ENCODE peak calls at places on chromosomes 5 and 9, in four cellular contexts. One of them, this sample, is unnamed. For H3K4me1 and H3K27me3, the result is how much of the 10 kb centered on the place peaks cover.

GRCh38 chr5:177133119-177133844 is at the start of gene NSD1:
- DNase-seq in CD8-positive, alpha-beta T cell: peak
- DNase-seq in naive thymus-derived CD4-positive, alpha-beta T cell: peak
- DNase-seq in endothelial cell of umbilical vein: peak
- DNase-seq in this sample: peak

GRCh38 chr5:149881069-149881622 is 63.4 kb downstream of the PDE6A start:
- DNase-seq in CD8-positive, alpha-beta T cell: no peak
- DNase-seq in naive thymus-derived CD4-positive, alpha-beta T cell: no peak
- DNase-seq in endothelial cell of umbilical vein: no peak
- DNase-seq in this sample: no peak

GRCh38 chr9:92974696-92975451 is 27.6 kb downstream of the FGD3 start:
- DNase-seq in CD8-positive, alpha-beta T cell: peak
- DNase-seq in naive thymus-derived CD4-positive, alpha-beta T cell: no peak
- DNase-seq in endothelial cell of umbilical vein: no peak
- DNase-seq in this sample: no peak

GRCh38 chr5:90983148-90983547 is 400.0 kb downstream of the ARRDC3 start:
- DNase-seq in CD8-positive, alpha-beta T cell: no peak
- DNase-seq in naive thymus-derived CD4-positive, alpha-beta T cell: no peak
- DNase-seq in endothelial cell of umbilical vein: peak
- DNase-seq in this sample: no peak

GRCh38 chr5:93677344-93678021 is 63.9 kb downstream of the POU5F2 start:
- DNase-seq in CD8-positive, alpha-beta T cell: no peak
- DNase-seq in naive thymus-derived CD4-positive, alpha-beta T cell: no peak
- DNase-seq in endothelial cell of umbilical vein: peak
- DNase-seq in this sample: peak

GRCh38 chr9:7976167-7976755 is 176.7 kb upstream of the DMAC1 start:
- DNase-seq in CD8-positive, alpha-beta T cell: peak
- DNase-seq in naive thymus-derived CD4-positive, alpha-beta T cell: peak
- DNase-seq in endothelial cell of umbilical vein: no peak
- DNase-seq in this sample: no peak

GRCh38 chr9:89015330-89015729 is 24.1 kb downstream of the S1PR3 start:
- DNase-seq in CD8-positive, alpha-beta T cell: no peak
- DNase-seq in naive thymus-derived CD4-positive, alpha-beta T cell: no peak
- DNase-seq in endothelial cell of umbilical vein: no peak
- DNase-seq in this sample: no peak

GRCh38 chr9:20524776-20525175 is 97.5 kb downstream of the MLLT3 start:
- DNase-seq in CD8-positive, alpha-beta T cell: no peak
- DNase-seq in naive thymus-derived CD4-positive, alpha-beta T cell: no peak
- DNase-seq in endothelial cell of umbilical vein: no peak
- DNase-seq in this sample: no peak

GRCh38 chr5:169988947-169989346 is 8.7 kb upstream of the INSYN2B start:
- DNase-seq in CD8-positive, alpha-beta T cell: no peak
- DNase-seq in naive thymus-derived CD4-positive, alpha-beta T cell: no peak
- DNase-seq in endothelial cell of umbilical vein: peak
- DNase-seq in this sample: no peak

GRCh38 chr5:60821488-60822284 is 22.4 kb downstream of the ELOVL7 start:
- DNase-seq in CD8-positive, alpha-beta T cell: no peak
- DNase-seq in naive thymus-derived CD4-positive, alpha-beta T cell: no peak
- DNase-seq in endothelial cell of umbilical vein: no peak
- DNase-seq in this sample: no peak

GRCh38 chr9:76591256-76591950 is 132.4 kb downstream of the GCNT1 start:
- DNase-seq in CD8-positive, alpha-beta T cell: no peak
- DNase-seq in naive thymus-derived CD4-positive, alpha-beta T cell: no peak
- DNase-seq in endothelial cell of umbilical vein: no peak
- DNase-seq in this sample: no peak

GRCh38 chr9:134217431-134218210 is 53.3 kb upstream of the RNU6ATAC start:
- DNase-seq in CD8-positive, alpha-beta T cell: no peak
- DNase-seq in naive thymus-derived CD4-positive, alpha-beta T cell: no peak
- DNase-seq in endothelial cell of umbilical vein: no peak
- DNase-seq in this sample: peak

DNA sequence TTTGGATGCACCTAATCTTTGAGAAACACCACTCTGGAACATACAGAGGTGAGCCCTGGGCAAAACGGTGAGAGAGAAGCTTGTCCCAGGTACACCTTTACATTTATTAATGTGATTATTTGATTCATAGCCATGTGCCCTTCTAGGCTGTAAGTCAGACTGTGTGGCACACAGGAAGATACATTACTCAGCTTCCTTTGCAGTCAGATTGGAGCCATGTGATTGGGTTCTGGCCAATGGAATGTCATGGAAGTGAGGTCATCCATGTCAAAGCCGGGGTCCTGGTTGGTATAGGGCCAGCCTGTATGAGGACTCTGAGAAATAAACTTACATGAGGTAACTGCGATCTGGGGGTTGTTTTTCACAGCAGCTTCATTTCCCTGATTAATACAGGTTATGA is 106.8 kb upstream of the CD180 start:
- DNase-seq in CD8-positive, alpha-beta T cell: no peak
- DNase-seq in naive thymus-derived CD4-positive, alpha-beta T cell: no peak
- DNase-seq in endothelial cell of umbilical vein: peak
- DNase-seq in this sample: no peak
- H3K4me1 ChIP-seq in CD8-positive, alpha-beta T cell: under half
- H3K4me1 ChIP-seq in naive thymus-derived CD4-positive, alpha-beta T cell: under half
- H3K4me1 ChIP-seq in endothelial cell of umbilical vein: half or more
- H3K4me1 ChIP-seq in this sample: under half

DNA sequence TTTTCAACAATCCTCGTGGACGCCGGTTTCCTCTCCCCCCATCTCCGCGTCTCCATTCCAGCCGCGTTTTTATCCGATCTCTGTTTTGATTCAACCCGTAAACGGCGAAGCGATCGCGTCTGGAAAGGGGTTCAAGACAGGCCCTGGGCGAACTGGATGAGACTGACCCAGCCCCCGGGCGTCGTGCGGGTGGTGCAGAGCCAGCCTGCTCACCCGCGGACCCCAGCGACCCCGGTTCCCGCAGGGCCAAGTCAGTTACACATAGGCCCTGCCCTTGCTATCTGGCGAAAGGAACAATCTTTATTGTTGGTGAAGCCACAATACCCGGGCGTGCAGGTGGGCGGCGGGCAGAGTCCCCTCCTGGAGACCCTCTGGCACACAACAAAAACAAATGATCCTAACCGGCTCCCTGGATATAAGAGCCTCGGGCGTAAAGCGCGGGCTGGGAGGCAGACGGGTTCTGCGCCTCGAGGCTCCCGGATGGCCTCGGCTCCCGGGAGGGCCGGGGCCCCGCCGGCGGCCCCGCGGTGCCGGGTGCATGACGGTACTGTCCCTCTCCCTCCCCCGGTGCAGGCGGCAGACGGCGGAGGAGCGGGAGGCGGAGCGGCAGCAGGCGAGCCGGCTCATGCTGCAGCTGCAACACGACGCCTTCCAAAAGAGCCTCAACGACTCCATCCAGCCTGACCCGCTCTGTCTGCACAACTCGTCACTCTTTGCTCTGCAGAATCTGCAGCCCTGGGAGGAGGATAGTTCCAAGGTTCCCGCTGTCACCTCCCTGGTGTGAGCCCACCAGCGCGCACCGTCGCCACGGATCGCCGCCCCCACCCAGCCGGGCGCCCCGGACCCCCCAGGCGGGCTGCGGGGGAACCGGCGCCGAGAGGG is 2.0 kb downstream of the TLX3 start:
- DNase-seq in CD8-positive, alpha-beta T cell: no peak
- DNase-seq in naive thymus-derived CD4-positive, alpha-beta T cell: no peak
- DNase-seq in endothelial cell of umbilical vein: peak
- DNase-seq in this sample: peak
- H3K27me3 ChIP-seq in CD8-positive, alpha-beta T cell: under half
- H3K27me3 ChIP-seq in naive thymus-derived CD4-positive, alpha-beta T cell: under half
- H3K27me3 ChIP-seq in endothelial cell of umbilical vein: half or more
- H3K27me3 ChIP-seq in this sample: half or more

GRCh38 chr5:79878131-79878630 is 112.9 kb downstream of the MTX3 start:
- DNase-seq in CD8-positive, alpha-beta T cell: no peak
- DNase-seq in naive thymus-derived CD4-positive, alpha-beta T cell: no peak
- DNase-seq in endothelial cell of umbilical vein: no peak
- DNase-seq in this sample: no peak
- H3K4me3 ChIP-seq in CD8-positive, alpha-beta T cell: no peak
- H3K4me3 ChIP-seq in naive thymus-derived CD4-positive, alpha-beta T cell: no peak
- H3K4me3 ChIP-seq in endothelial cell of umbilical vein: no peak
- H3K4me3 ChIP-seq in this sample: no peak

GRCh38 chr9:105686936-105687335 is 7.4 kb upstream of the TMEM38B start:
- DNase-seq in CD8-positive, alpha-beta T cell: no peak
- DNase-seq in naive thymus-derived CD4-positive, alpha-beta T cell: no peak
- DNase-seq in endothelial cell of umbilical vein: no peak
- DNase-seq in this sample: no peak
- H3K4me1 ChIP-seq in CD8-positive, alpha-beta T cell: under half
- H3K4me1 ChIP-seq in naive thymus-derived CD4-positive, alpha-beta T cell: under half
- H3K4me1 ChIP-seq in endothelial cell of umbilical vein: under half
- H3K4me1 ChIP-seq in this sample: under half

This sample was measured in HAP-1.